ENCODE peak calls at places on chromosomes 5 and 9, in nine cellular contexts. P is effector memory CD4-positive, alpha-beta T cell; R is cardiac muscle cell; I is IMR-90; B is thyroid gland; E is CD4-positive, alpha-beta memory T cell; F is neuronal stem cell; V is neural progenitor cell; K is CD8-positive, alpha-beta T cell. Q is an unnamed sample.

GRCh38 chr5:142316051-142316450 is 8.8 kb downstream of the SPRY4 start:
- DNase-seq in P (no peak), B (peak), R (peak), E (no peak), V (no peak), I (peak), F (no peak), K (no peak), Q (no peak)

GRCh38 chr9:104227108-104227507 is 133.0 kb downstream of the SMC2 start:
- DNase-seq in V (no peak), F (no peak), E (no peak), I (no peak), B (no peak), R (peak), K (no peak), P (no peak), Q (peak)

GRCh38 chr9:96080364-96080763 is 204.9 kb downstream of the ERCC6L2 start:
- DNase-seq in R (peak), P (no peak), F (no peak), I (no peak), K (no peak), B (no peak), V (no peak), E (no peak), Q (peak)

GRCh38 chr5:55750499-55750898 is 12.6 kb downstream of the DDX4 start:
- DNase-seq in E (no peak), B (no peak), P (no peak), K (no peak), F (no peak), V (no peak), I (no peak), R (no peak), Q (no peak)

GRCh38 chr5:12270914-12271313 is 366.7 kb upstream of the CTNND2 start:
- DNase-seq in K (no peak), I (no peak), E (no peak), B (no peak), F (no peak), P (no peak), V (no peak), R (no peak), Q (no peak)

GRCh38 chr5:128681764-128682664 is 144.0 kb upstream of the FBN2 start:
- DNase-seq in E (no peak), I (no peak), K (no peak), R (peak), F (no peak), P (no peak), V (peak), B (no peak), Q (peak)

GRCh38 chr5:157303023-157303422 is 37.1 kb downstream of the CYFIP2 start:
- DNase-seq in V (no peak), K (no peak), F (no peak), E (no peak), P (no peak), B (no peak), I (no peak), R (no peak), Q (no peak)

GRCh38 chr5:115986358-115986757 is 24.1 kb downstream of the LVRN start:
- DNase-seq in V (no peak), R (peak), F (no peak), E (no peak), K (no peak), I (peak), P (no peak), B (no peak), Q (no peak)

GRCh38 chr5:159552751-159553150 is 222.5 kb upstream of the IL12B start:
- DNase-seq in R (no peak), E (no peak), K (no peak), B (no peak), V (peak), F (no peak), P (no peak), I (peak), Q (no peak)

GRCh38 chr5:65611524-65611923 is 12.6 kb downstream of the TRIM23 start:
- DNase-seq in F (no peak), V (no peak), R (no peak), K (no peak), E (no peak), P (no peak), I (peak), B (no peak), Q (peak)

DNA sequence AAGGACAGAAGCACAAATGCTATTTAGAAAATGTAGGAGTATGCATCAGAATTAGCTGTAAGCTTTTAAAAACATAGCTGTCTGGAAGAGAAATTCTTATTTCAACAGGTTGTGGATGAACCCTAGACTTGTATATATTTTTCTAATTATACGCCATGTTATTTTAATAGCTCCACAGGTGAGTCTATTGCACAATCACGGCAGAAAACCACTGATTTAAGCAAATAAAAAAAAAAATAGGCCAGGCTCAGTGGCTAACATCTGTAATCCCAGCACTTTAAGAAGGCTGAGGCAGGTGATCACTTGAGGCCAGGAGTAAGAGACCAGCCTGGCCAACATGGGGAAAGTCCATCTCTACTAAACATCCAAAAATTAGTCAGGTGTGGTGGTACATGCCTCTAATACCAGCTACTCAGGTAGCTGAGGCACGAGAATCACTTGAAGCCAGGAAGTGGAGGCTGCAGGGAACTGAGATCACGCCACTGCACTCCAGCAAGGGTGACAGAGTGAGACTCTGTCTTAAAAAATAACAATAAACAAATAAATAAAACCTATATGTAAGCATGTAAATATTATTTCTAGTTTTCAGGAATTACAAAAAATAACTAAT is 11.7 kb downstream of the TRIM23 start:
- DNase-seq in F (no peak), B (peak), I (no peak), P (no peak), K (no peak), E (no peak), R (no peak), V (no peak), Q (no peak)
- H3K27ac ChIP-seq in F (no peak), B (no peak), I (no peak), P (no peak), K (no peak), E (no peak), R (no peak), V (no peak), Q (no peak)

GRCh38 chr5:154271936-154272514 is 81.5 kb downstream of the GALNT10 start:
- DNase-seq in R (no peak), E (no peak), F (no peak), V (no peak), P (no peak), I (no peak), K (no peak), B (no peak), Q (no peak)
- H3K27ac ChIP-seq in R (no peak), E (no peak), F (no peak), V (no peak), P (no peak), I (no peak), K (no peak), B (peak), Q (no peak)

DNA sequence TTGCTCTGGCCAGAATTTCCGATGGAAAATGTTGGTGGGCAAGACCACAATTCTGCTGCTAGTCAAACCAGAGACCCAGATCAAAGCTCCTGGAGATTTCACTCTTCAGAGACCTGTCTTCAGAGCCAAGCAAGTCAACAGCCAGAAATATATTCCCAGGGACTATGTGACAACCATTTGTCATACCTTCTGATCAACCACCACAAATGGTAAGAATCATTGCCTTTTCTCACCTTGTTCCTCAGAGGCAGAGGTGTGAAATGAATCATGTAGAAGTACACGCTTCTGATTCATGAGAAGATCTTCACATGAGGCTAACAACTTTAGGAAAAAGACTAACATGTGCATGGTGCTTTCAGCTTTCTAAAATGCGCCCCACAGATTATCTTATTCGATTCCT is 53.5 kb downstream of the SUSD1 start:
- DNase-seq in K (no peak), E (no peak), R (no peak), V (no peak), P (no peak), I (no peak), F (no peak), B (no peak), Q (no peak)
- H3K27ac ChIP-seq in K (no peak), E (no peak), R (no peak), V (no peak), P (no peak), I (no peak), F (no peak), B (no peak), Q (no peak)

GRCh38 chr9:129803679-129804065 is 688 bp downstream of the TOR1B start:
- DNase-seq in B (no peak), E (no peak), F (peak), K (no peak), P (no peak), I (no peak), V (peak), R (no peak), Q (no peak)
- H3K27ac ChIP-seq in B (no peak), E (peak), F (no peak), K (peak), P (peak), I (peak), V (no peak), R (no peak), Q (no peak)

GRCh38 chr9:124296094-124296493 is 38.3 kb downstream of the NEK6 start:
- DNase-seq in I (no peak), P (no peak), K (no peak), F (no peak), V (no peak), B (peak), E (no peak), R (no peak), Q (no peak)
- H3K27ac ChIP-seq in I (peak), P (no peak), K (no peak), F (no peak), V (no peak), B (no peak), E (no peak), R (no peak), Q (no peak)

DNA sequence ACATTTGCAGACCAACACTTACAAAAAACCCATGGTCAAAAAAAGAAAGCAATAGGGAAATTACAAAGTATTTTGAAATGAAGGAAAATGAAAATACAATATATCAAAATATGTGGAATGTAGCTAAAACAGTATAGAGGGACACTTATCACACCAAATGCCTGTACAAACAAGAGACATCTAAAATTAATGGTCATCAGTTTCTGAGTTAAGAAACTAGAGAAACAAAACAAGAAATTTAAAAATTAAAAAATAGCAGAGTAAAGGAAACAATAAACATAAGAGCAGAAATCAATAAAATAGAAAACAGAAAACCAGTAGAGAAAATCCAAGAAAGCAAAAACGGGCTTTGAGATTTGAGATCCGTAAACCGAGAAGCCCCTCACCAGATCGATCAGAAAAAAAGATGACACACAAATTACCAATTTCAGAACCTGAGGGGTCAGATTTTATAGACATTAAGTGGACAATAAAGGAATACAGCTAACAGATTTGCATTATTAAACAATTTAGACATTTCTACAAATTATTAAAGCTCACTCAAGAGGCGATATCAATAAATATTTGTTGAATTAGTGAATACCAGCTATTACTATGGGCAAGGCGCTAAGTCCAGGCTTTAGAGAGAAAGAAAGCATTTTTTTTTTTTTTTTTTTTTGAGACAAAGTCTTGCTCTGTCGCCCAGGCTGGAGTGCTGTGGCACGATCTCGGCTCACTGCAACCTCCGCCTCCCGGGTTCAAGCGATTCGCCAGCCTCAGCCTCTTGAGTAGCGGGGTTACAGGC is 1.0 kb upstream of the TENT2 start:
- DNase-seq in R (no peak), E (no peak), I (no peak), F (no peak), K (no peak), P (no peak), V (no peak), B (no peak), Q (no peak)
- H3K27ac ChIP-seq in R (peak), E (peak), I (peak), F (peak), K (no peak), P (peak), V (peak), B (peak), Q (peak)